ENCODE peak calls at places on chromosomes 12 and 14, in eight cellular contexts. Q is RPMI8226; I is fibroblast of lung; V is Daoy; F is SW480; Y is amygdala; B is AML-193; D is stimulated activated CD4-positive, alpha-beta T cell treated with anti-CD3 and anti-CD28 coated beads, Interleukin-1b, Interleukin-23, amount 100 ng/mL, for 48 hours. E is an unnamed sample.

GRCh38 chr12:122013136-122013535 is 8.5 kb upstream of the BCL7A start:
- DNase-seq in D (no peak), I (no peak), B (peak; percentile 11), Y (no peak), V (no peak), F (no peak), Q (no peak), E (no peak)

GRCh38 chr14:72476657-72477499 is 417.0 kb downstream of the DPF3 start:
- DNase-seq in V (peak; percentile 85), I (peak; percentile 88), B (peak; percentile 64), F (peak; percentile 88), Y (no peak), D (peak; percentile 74), Q (peak; percentile 90), E (peak; percentile 70)

GRCh38 chr12:24584032-24584675 is 364.7 kb downstream of the BCAT1 start:
- DNase-seq in I (no peak), Y (no peak), V (no peak), B (no peak), F (no peak), D (no peak), Q (no peak), E (no peak)

GRCh38 chr14:104420990-104421389 is 158.6 kb upstream of the C14orf180 start:
- DNase-seq in Q (no peak), Y (no peak), V (no peak), I (no peak), B (no peak), D (no peak), F (no peak), E (no peak)

GRCh38 chr14:75885829-75886228 is 96.0 kb downstream of the TGFB3 start:
- DNase-seq in F (no peak), I (peak; percentile 86), Q (no peak), V (peak; percentile 68), Y (no peak), B (no peak), D (no peak), E (peak; percentile 27)

GRCh38 chr14:106166650-106167204 is 640.3 kb downstream of the TMEM121 start:
- DNase-seq in D (no peak), B (no peak), F (no peak), Q (no peak), V (no peak), I (no peak), Y (no peak), E (no peak)

GRCh38 chr12:101297661-101298060 is 17.8 kb downstream of the UTP20 start:
- DNase-seq in F (no peak), I (peak; percentile 22), B (no peak), D (no peak), V (peak; percentile 20), Y (no peak), Q (no peak), E (no peak)

GRCh38 chr12:57605308-57606015 is 838 bp downstream of the DTX3 start:
- DNase-seq in D (no peak), I (no peak), B (no peak), F (peak; percentile 14), Q (no peak), Y (no peak), V (no peak), E (no peak)

GRCh38 chr14:99003646-99004045 is 268.4 kb downstream of the BCL11B start:
- DNase-seq in D (no peak), F (no peak), V (no peak), B (no peak), Y (no peak), I (no peak), Q (no peak), E (no peak)

GRCh38 chr14:67602995-67603545 is 3.0 kb upstream of the PIGH start:
- DNase-seq in B (no peak), Y (no peak), Q (no peak), I (no peak), D (no peak), F (no peak), V (no peak), E (no peak)

GRCh38 chr14:32996343-32996742 is 57.7 kb downstream of the NPAS3 start:
- DNase-seq in B (no peak), Q (no peak), F (no peak), V (no peak), I (no peak), Y (no peak), D (no peak), E (no peak)

E was measured in A172.